ENCODE peak calls at places on chromosomes 13 and 19, in ten cellular contexts. One of them, this sample, is unnamed.
A peak's percentile ranks its signal among the peaks of the same experiment; 100 is the strongest.

GRCh38 chr19:13093407-13094284 is 9.0 kb downstream of the LYL1 start:
- DNase-seq in naive thymus-derived CD4-positive, alpha-beta T cell: peak; percentile 72
- DNase-seq in CD4-positive, CD25-positive, alpha-beta regulatory T cell: peak; percentile 86
- DNase-seq in left ventricle myocardium inferior: peak; percentile 83
- DNase-seq in brain microvascular endothelial cell: peak; percentile 68
- DNase-seq in mesendoderm: peak; percentile 95
- DNase-seq in K562: peak; percentile 85
- DNase-seq in ovary: peak; percentile 89
- DNase-seq in aorta: peak; percentile 93
- DNase-seq in psoas muscle: peak; percentile 87
- DNase-seq in this sample: peak; percentile 96

GRCh38 chr13:54511356-54511755 is 1482.7 kb downstream of the OLFM4 start:
- DNase-seq in naive thymus-derived CD4-positive, alpha-beta T cell: no peak
- DNase-seq in CD4-positive, CD25-positive, alpha-beta regulatory T cell: no peak
- DNase-seq in left ventricle myocardium inferior: no peak
- DNase-seq in brain microvascular endothelial cell: no peak
- DNase-seq in mesendoderm: no peak
- DNase-seq in K562: no peak
- DNase-seq in ovary: no peak
- DNase-seq in aorta: no peak
- DNase-seq in psoas muscle: no peak
- DNase-seq in this sample: no peak

GRCh38 chr19:10975374-10976036 is 14.7 kb downstream of the SMARCA4 start:
- DNase-seq in naive thymus-derived CD4-positive, alpha-beta T cell: no peak
- DNase-seq in CD4-positive, CD25-positive, alpha-beta regulatory T cell: no peak
- DNase-seq in left ventricle myocardium inferior: peak; percentile 62
- DNase-seq in brain microvascular endothelial cell: peak; percentile 20
- DNase-seq in mesendoderm: no peak
- DNase-seq in K562: no peak
- DNase-seq in ovary: peak; percentile 81
- DNase-seq in aorta: no peak
- DNase-seq in psoas muscle: peak; percentile 60
- DNase-seq in this sample: no peak

GRCh38 chr13:51797664-51798488 is 6.1 kb downstream of the DHRS12 start:
- DNase-seq in naive thymus-derived CD4-positive, alpha-beta T cell: no peak
- DNase-seq in CD4-positive, CD25-positive, alpha-beta regulatory T cell: peak; percentile 83
- DNase-seq in left ventricle myocardium inferior: no peak
- DNase-seq in brain microvascular endothelial cell: peak; percentile 40
- DNase-seq in mesendoderm: peak; percentile 94
- DNase-seq in K562: no peak
- DNase-seq in ovary: no peak
- DNase-seq in aorta: no peak
- DNase-seq in psoas muscle: no peak
- DNase-seq in this sample: peak; percentile 82

GRCh38 chr13:71619096-71619495 is 247.9 kb downstream of the DACH1 start:
- DNase-seq in naive thymus-derived CD4-positive, alpha-beta T cell: no peak
- DNase-seq in CD4-positive, CD25-positive, alpha-beta regulatory T cell: no peak
- DNase-seq in left ventricle myocardium inferior: no peak
- DNase-seq in brain microvascular endothelial cell: no peak
- DNase-seq in mesendoderm: no peak
- DNase-seq in K562: no peak
- DNase-seq in ovary: no peak
- DNase-seq in aorta: no peak
- DNase-seq in psoas muscle: no peak
- DNase-seq in this sample: no peak

GRCh38 chr13:26482451-26483197 is 74.9 kb upstream of the WASF3 start:
- DNase-seq in naive thymus-derived CD4-positive, alpha-beta T cell: peak; percentile 27
- DNase-seq in CD4-positive, CD25-positive, alpha-beta regulatory T cell: peak; percentile 72
- DNase-seq in left ventricle myocardium inferior: no peak
- DNase-seq in brain microvascular endothelial cell: peak; percentile 78
- DNase-seq in mesendoderm: peak; percentile 89
- DNase-seq in K562: peak; percentile 66
- DNase-seq in ovary: peak; percentile 73
- DNase-seq in aorta: no peak
- DNase-seq in psoas muscle: no peak
- DNase-seq in this sample: peak; percentile 77

GRCh38 chr13:98020271-98020670 is 66.8 kb downstream of the IPO5 start:
- DNase-seq in naive thymus-derived CD4-positive, alpha-beta T cell: no peak
- DNase-seq in CD4-positive, CD25-positive, alpha-beta regulatory T cell: no peak
- DNase-seq in left ventricle myocardium inferior: no peak
- DNase-seq in brain microvascular endothelial cell: no peak
- DNase-seq in mesendoderm: peak; percentile 38
- DNase-seq in K562: no peak
- DNase-seq in ovary: no peak
- DNase-seq in aorta: no peak
- DNase-seq in psoas muscle: no peak
- DNase-seq in this sample: no peak

GRCh38 chr19:30790048-30790680 is 418.0 kb downstream of the ZNF536 start:
- DNase-seq in naive thymus-derived CD4-positive, alpha-beta T cell: no peak
- DNase-seq in CD4-positive, CD25-positive, alpha-beta regulatory T cell: no peak
- DNase-seq in left ventricle myocardium inferior: no peak
- DNase-seq in brain microvascular endothelial cell: no peak
- DNase-seq in mesendoderm: no peak
- DNase-seq in K562: no peak
- DNase-seq in ovary: no peak
- DNase-seq in aorta: no peak
- DNase-seq in psoas muscle: no peak
- DNase-seq in this sample: no peak

GRCh38 chr13:96898212-96898611 is 96.1 kb downstream of the OXGR1 start:
- DNase-seq in naive thymus-derived CD4-positive, alpha-beta T cell: no peak
- DNase-seq in CD4-positive, CD25-positive, alpha-beta regulatory T cell: no peak
- DNase-seq in left ventricle myocardium inferior: no peak
- DNase-seq in brain microvascular endothelial cell: peak; percentile 41
- DNase-seq in mesendoderm: peak; percentile 10
- DNase-seq in K562: no peak
- DNase-seq in ovary: no peak
- DNase-seq in aorta: no peak
- DNase-seq in psoas muscle: no peak
- DNase-seq in this sample: no peak

GRCh38 chr13:35219021-35219420 is 257.5 kb downstream of the MAB21L1 start:
- DNase-seq in naive thymus-derived CD4-positive, alpha-beta T cell: no peak
- DNase-seq in CD4-positive, CD25-positive, alpha-beta regulatory T cell: no peak
- DNase-seq in left ventricle myocardium inferior: no peak
- DNase-seq in brain microvascular endothelial cell: no peak
- DNase-seq in mesendoderm: no peak
- DNase-seq in K562: no peak
- DNase-seq in ovary: no peak
- DNase-seq in aorta: no peak
- DNase-seq in psoas muscle: no peak
- DNase-seq in this sample: no peak

GRCh38 chr13:49356224-49356623 is 87.6 kb downstream of the CAB39L start:
- DNase-seq in naive thymus-derived CD4-positive, alpha-beta T cell: no peak
- DNase-seq in CD4-positive, CD25-positive, alpha-beta regulatory T cell: no peak
- DNase-seq in left ventricle myocardium inferior: no peak
- DNase-seq in brain microvascular endothelial cell: peak; percentile 80
- DNase-seq in mesendoderm: no peak
- DNase-seq in K562: no peak
- DNase-seq in ovary: no peak
- DNase-seq in aorta: no peak
- DNase-seq in psoas muscle: no peak
- DNase-seq in this sample: no peak

GRCh38 chr19:51311388-51312257 is at the start of gene IGLON5:
- DNase-seq in naive thymus-derived CD4-positive, alpha-beta T cell: no peak
- DNase-seq in CD4-positive, CD25-positive, alpha-beta regulatory T cell: no peak
- DNase-seq in left ventricle myocardium inferior: no peak
- DNase-seq in brain microvascular endothelial cell: no peak
- DNase-seq in mesendoderm: peak; percentile 78
- DNase-seq in K562: peak; percentile 72
- DNase-seq in ovary: no peak
- DNase-seq in aorta: no peak
- DNase-seq in psoas muscle: no peak
- DNase-seq in this sample: peak; percentile 99

GRCh38 chr19:29380581-29380980 is 145.2 kb upstream of the VSTM2B start:
- DNase-seq in naive thymus-derived CD4-positive, alpha-beta T cell: no peak
- DNase-seq in CD4-positive, CD25-positive, alpha-beta regulatory T cell: no peak
- DNase-seq in left ventricle myocardium inferior: no peak
- DNase-seq in brain microvascular endothelial cell: no peak
- DNase-seq in mesendoderm: no peak
- DNase-seq in K562: no peak
- DNase-seq in ovary: no peak
- DNase-seq in aorta: no peak
- DNase-seq in psoas muscle: no peak
- DNase-seq in this sample: peak; percentile 5

GRCh38 chr13:41780736-41781708 is 179.9 kb downstream of the VWA8 start:
- DNase-seq in naive thymus-derived CD4-positive, alpha-beta T cell: no peak
- DNase-seq in CD4-positive, CD25-positive, alpha-beta regulatory T cell: no peak
- DNase-seq in left ventricle myocardium inferior: no peak
- DNase-seq in brain microvascular endothelial cell: peak; percentile 60
- DNase-seq in mesendoderm: no peak
- DNase-seq in K562: no peak
- DNase-seq in ovary: no peak
- DNase-seq in aorta: no peak
- DNase-seq in psoas muscle: no peak
- DNase-seq in this sample: no peak

GRCh38 chr13:77031869-77032268 is 4.9 kb upstream of the FBXL3 start:
- DNase-seq in naive thymus-derived CD4-positive, alpha-beta T cell: no peak
- DNase-seq in CD4-positive, CD25-positive, alpha-beta regulatory T cell: no peak
- DNase-seq in left ventricle myocardium inferior: no peak
- DNase-seq in brain microvascular endothelial cell: no peak
- DNase-seq in mesendoderm: no peak
- DNase-seq in K562: no peak
- DNase-seq in ovary: no peak
- DNase-seq in aorta: no peak
- DNase-seq in psoas muscle: no peak
- DNase-seq in this sample: no peak

DNA sequence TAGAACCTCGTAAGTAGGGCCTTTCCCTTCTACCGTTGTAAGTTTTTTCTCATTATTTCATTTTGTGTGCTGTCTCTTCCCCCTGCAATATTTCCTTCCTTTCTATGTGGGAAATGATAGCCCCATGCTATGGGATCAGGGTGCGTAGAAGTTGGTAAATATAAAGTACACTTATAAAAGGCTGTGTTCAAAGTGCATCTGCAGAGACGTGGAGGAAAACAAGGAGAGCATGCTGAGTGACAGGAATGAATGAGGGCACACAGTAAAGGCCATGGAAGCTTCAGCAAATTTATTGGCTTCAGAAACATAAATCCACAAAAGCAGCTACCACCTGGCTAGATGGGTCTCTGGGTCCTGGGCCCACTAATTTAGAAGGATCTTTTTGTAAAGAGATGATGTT is 21.6 kb upstream of the SPRY2 start:
- DNase-seq in naive thymus-derived CD4-positive, alpha-beta T cell: no peak
- DNase-seq in CD4-positive, CD25-positive, alpha-beta regulatory T cell: no peak
- DNase-seq in left ventricle myocardium inferior: no peak
- DNase-seq in brain microvascular endothelial cell: no peak
- DNase-seq in mesendoderm: no peak
- DNase-seq in K562: no peak
- DNase-seq in ovary: no peak
- DNase-seq in aorta: no peak
- DNase-seq in psoas muscle: no peak
- DNase-seq in this sample: no peak
- H3K4me3 ChIP-seq in naive thymus-derived CD4-positive, alpha-beta T cell: no peak overlapping the region
- H3K4me3 ChIP-seq in CD4-positive, CD25-positive, alpha-beta regulatory T cell: no peak overlapping the region
- H3K4me3 ChIP-seq in left ventricle myocardium inferior: no peak overlapping the region
- H3K4me3 ChIP-seq in brain microvascular endothelial cell: no peak overlapping the region
- H3K4me3 ChIP-seq in mesendoderm: no peak overlapping the region
- H3K4me3 ChIP-seq in K562: no peak overlapping the region
- H3K4me3 ChIP-seq in ovary: no peak overlapping the region
- H3K4me3 ChIP-seq in aorta: no peak overlapping the region
- H3K4me3 ChIP-seq in psoas muscle: no peak overlapping the region
- H3K4me3 ChIP-seq in this sample: no peak overlapping the region

GRCh38 chr13:112132619-112133018 is 65.7 kb downstream of the SOX1 start:
- DNase-seq in naive thymus-derived CD4-positive, alpha-beta T cell: no peak
- DNase-seq in CD4-positive, CD25-positive, alpha-beta regulatory T cell: no peak
- DNase-seq in left ventricle myocardium inferior: no peak
- DNase-seq in brain microvascular endothelial cell: no peak
- DNase-seq in mesendoderm: no peak
- DNase-seq in K562: no peak
- DNase-seq in ovary: no peak
- DNase-seq in aorta: no peak
- DNase-seq in psoas muscle: no peak
- DNase-seq in this sample: no peak
- H3K27me3 ChIP-seq in naive thymus-derived CD4-positive, alpha-beta T cell: no peaks in the 10 kb centered on the region
- H3K27me3 ChIP-seq in CD4-positive, CD25-positive, alpha-beta regulatory T cell: no peaks in the 10 kb centered on the region
- H3K27me3 ChIP-seq in left ventricle myocardium inferior: peaks cover 98% of the 10 kb centered on the region
- H3K27me3 ChIP-seq in brain microvascular endothelial cell: no peaks in the 10 kb centered on the region
- H3K27me3 ChIP-seq in mesendoderm: no peaks in the 10 kb centered on the region
- H3K27me3 ChIP-seq in K562: peaks cover 4% of the 10 kb centered on the region
- H3K27me3 ChIP-seq in ovary: no peaks in the 10 kb centered on the region
- H3K27me3 ChIP-seq in aorta: no peaks in the 10 kb centered on the region
- H3K27me3 ChIP-seq in psoas muscle: no peaks in the 10 kb centered on the region
- H3K27me3 ChIP-seq in this sample: no peaks in the 10 kb centered on the region

DNA sequence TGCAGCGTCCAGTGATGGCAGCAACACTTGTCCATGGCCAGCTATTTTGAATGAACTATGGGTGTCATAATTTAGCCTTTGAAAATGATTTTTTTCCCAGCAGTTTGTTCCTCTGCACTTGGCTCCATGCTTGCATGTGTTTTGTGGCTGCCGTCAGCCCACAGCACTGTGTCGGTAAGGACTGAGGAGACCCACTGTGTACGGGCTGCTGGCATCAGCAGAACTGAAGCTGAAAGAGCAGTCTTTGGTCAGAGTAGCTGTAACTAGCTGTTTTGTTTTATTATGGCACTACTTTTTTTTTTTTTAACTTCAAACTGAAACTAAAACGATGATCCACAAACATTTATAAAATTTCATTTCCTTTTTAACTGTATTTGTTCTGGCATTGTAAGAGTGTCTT is 50.3 kb upstream of the TEX29 start:
- DNase-seq in naive thymus-derived CD4-positive, alpha-beta T cell: no peak
- DNase-seq in CD4-positive, CD25-positive, alpha-beta regulatory T cell: no peak
- DNase-seq in left ventricle myocardium inferior: no peak
- DNase-seq in brain microvascular endothelial cell: no peak
- DNase-seq in mesendoderm: no peak
- DNase-seq in K562: no peak
- DNase-seq in ovary: no peak
- DNase-seq in aorta: no peak
- DNase-seq in psoas muscle: no peak
- DNase-seq in this sample: no peak
- H3K36me3 ChIP-seq in naive thymus-derived CD4-positive, alpha-beta T cell: no peaks in the 10 kb centered on the region
- H3K36me3 ChIP-seq in CD4-positive, CD25-positive, alpha-beta regulatory T cell: peaks cover 67% of the 10 kb centered on the region
- H3K36me3 ChIP-seq in left ventricle myocardium inferior: peaks cover 66% of the 10 kb centered on the region
- H3K36me3 ChIP-seq in brain microvascular endothelial cell: peaks cover 35% of the 10 kb centered on the region
- H3K36me3 ChIP-seq in mesendoderm: no peaks in the 10 kb centered on the region
- H3K36me3 ChIP-seq in K562: peaks cover 33% of the 10 kb centered on the region
- H3K36me3 ChIP-seq in ovary: no peaks in the 10 kb centered on the region
- H3K36me3 ChIP-seq in aorta: no peaks in the 10 kb centered on the region
- H3K36me3 ChIP-seq in psoas muscle: no peaks in the 10 kb centered on the region
- H3K36me3 ChIP-seq in this sample: peaks cover 4% of the 10 kb centered on the region

GRCh38 chr19:33412617-33413425 is 39.3 kb downstream of the CEBPG start:
- DNase-seq in naive thymus-derived CD4-positive, alpha-beta T cell: no peak
- DNase-seq in CD4-positive, CD25-positive, alpha-beta regulatory T cell: no peak
- DNase-seq in left ventricle myocardium inferior: no peak
- DNase-seq in brain microvascular endothelial cell: no peak
- DNase-seq in mesendoderm: no peak
- DNase-seq in K562: no peak
- DNase-seq in ovary: no peak
- DNase-seq in aorta: no peak
- DNase-seq in psoas muscle: peak; percentile 11
- DNase-seq in this sample: no peak
- H3K4me3 ChIP-seq in naive thymus-derived CD4-positive, alpha-beta T cell: no peak overlapping the region
- H3K4me3 ChIP-seq in CD4-positive, CD25-positive, alpha-beta regulatory T cell: no peak overlapping the region
- H3K4me3 ChIP-seq in left ventricle myocardium inferior: no peak overlapping the region
- H3K4me3 ChIP-seq in brain microvascular endothelial cell: no peak overlapping the region
- H3K4me3 ChIP-seq in mesendoderm: no peak overlapping the region
- H3K4me3 ChIP-seq in K562: no peak overlapping the region
- H3K4me3 ChIP-seq in ovary: no peak overlapping the region
- H3K4me3 ChIP-seq in aorta: no peak overlapping the region
- H3K4me3 ChIP-seq in psoas muscle: no peak overlapping the region
- H3K4me3 ChIP-seq in this sample: no peak overlapping the region